ENCODE peak calls at places on chromosomes 13 and 19, in seven cellular contexts. F, V, A, J, S, G and R are unnamed samples. For H3K9me3 and H3K4me1, the result is how much of the 10 kb centered on the place peaks cover.

GRCh38 chr13:40910324-40911050 is 108.6 kb downstream of the ELF1 start:
- DNase-seq in J (peak), S (peak), V (no peak), F (no peak), G (peak), A (no peak), R (no peak)

GRCh38 chr13:110244096-110244830 is 62.7 kb downstream of the COL4A1 start:
- DNase-seq in G (peak), S (no peak), A (no peak), J (no peak), F (no peak), V (no peak), R (no peak)

GRCh38 chr13:100673376-100673830 is 1.2 kb downstream of the TMTC4 start:
- DNase-seq in F (peak), J (no peak), G (no peak), A (no peak), S (no peak), V (no peak), R (peak)

GRCh38 chr19:1665565-1666047 is 13.2 kb upstream of the TCF3 start:
- DNase-seq in S (no peak), A (no peak), G (no peak), V (no peak), J (no peak), F (no peak), R (no peak)

GRCh38 chr13:99280166-99280565 is 22.0 kb upstream of the GPR18 start:
- DNase-seq in J (no peak), F (peak), A (no peak), G (no peak), S (peak), V (no peak), R (no peak)

GRCh38 chr13:63048648-63049047 is 1633.0 kb upstream of the PCDH20 start:
- DNase-seq in S (no peak), G (peak), F (no peak), V (no peak), J (no peak), A (no peak), R (no peak)

GRCh38 chr19:11196406-11197287 is 698 bp downstream of the KANK2 start:
- DNase-seq in J (no peak), S (no peak), A (peak), F (peak), V (peak), G (peak), R (peak)

GRCh38 chr19:35274323-35274722 is 5.6 kb downstream of the USF2 start:
- DNase-seq in V (no peak), A (no peak), G (no peak), S (no peak), F (no peak), J (no peak), R (no peak)

GRCh38 chr13:42272776-42273175 is 824 bp downstream of the AKAP11 start:
- DNase-seq in J (no peak), S (no peak), A (no peak), F (no peak), G (no peak), V (no peak), R (no peak)

GRCh38 chr13:99415851-99416331 is 85.4 kb upstream of the TM9SF2 start:
- DNase-seq in G (no peak), V (no peak), J (no peak), F (no peak), A (no peak), S (no peak), R (no peak)

GRCh38 chr13:48500652-48501197 is 32.2 kb downstream of the RCBTB2 start:
- DNase-seq in A (no peak), S (peak), V (no peak), J (no peak), F (no peak), G (peak), R (no peak)

GRCh38 chr13:48501705-48502104 is 31.2 kb downstream of the RCBTB2 start:
- DNase-seq in S (peak), J (no peak), G (peak), A (no peak), F (no peak), V (no peak), R (no peak)

GRCh38 chr19:54469496-54469934 is 3.6 kb downstream of the CDC42EP5 start:
- DNase-seq in S (no peak), G (no peak), F (peak), A (no peak), V (peak), J (no peak), R (peak)

GRCh38 chr19:31562916-31563626 is 213.8 kb upstream of the TSHZ3 start:
- DNase-seq in J (no peak), V (no peak), A (no peak), F (no peak), S (no peak), G (no peak), R (no peak)

GRCh38 chr19:46081928-46082727 is 41.3 kb upstream of the IGFL4 start:
- DNase-seq in A (no peak), F (peak), V (no peak), J (peak), G (peak), S (peak), R (peak)

GRCh38 chr13:37929308-37929707 is 59.7 kb upstream of the TRPC4 start:
- DNase-seq in F (no peak), J (no peak), S (no peak), A (no peak), V (no peak), G (no peak), R (no peak)

GRCh38 chr13:46119883-46120614 is 15.2 kb upstream of the CPB2 start:
- DNase-seq in F (no peak), S (peak), A (peak), G (peak), V (peak), J (no peak), R (no peak)

GRCh38 chr13:99124695-99125334 is 75.8 kb upstream of the UBAC2 start:
- DNase-seq in J (peak), S (peak), V (no peak), A (no peak), F (no peak), G (peak), R (no peak)

GRCh38 chr19:51296331-51297093 is 14.9 kb upstream of the IGLON5 start:
- DNase-seq in A (no peak), G (no peak), J (no peak), F (no peak), S (no peak), V (no peak), R (no peak)

GRCh38 chr19:6076675-6077463 is 33.4 kb downstream of the RFX2 start:
- DNase-seq in A (peak), F (no peak), J (no peak), V (no peak), S (peak), G (peak), R (no peak)

GRCh38 chr13:23350009-23350408 is 83.5 kb downstream of the SACS start:
- DNase-seq in S (no peak), V (no peak), G (no peak), J (no peak), F (no peak), A (no peak), R (no peak)

DNA sequence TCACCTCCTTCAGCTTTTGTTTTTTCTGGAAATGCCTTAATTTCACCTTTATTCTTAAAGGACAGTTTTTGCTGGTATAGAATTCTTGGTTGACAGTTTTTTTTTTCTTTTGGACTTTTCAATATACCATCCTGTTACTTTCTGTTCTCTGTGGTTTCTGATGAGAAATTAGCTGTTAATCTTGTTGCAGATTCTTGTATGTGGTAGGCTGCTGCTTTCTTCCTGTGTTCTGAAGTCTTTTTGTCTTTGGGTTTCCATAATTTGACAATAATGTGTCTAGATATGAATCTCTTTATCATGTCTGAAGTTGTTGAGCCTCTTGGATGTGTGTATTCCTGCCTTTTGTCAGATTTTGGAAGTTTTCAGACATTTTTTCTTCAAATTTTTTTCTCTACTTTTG is 12.0 kb downstream of the ZNF283 start:
- DNase-seq in S (no peak), F (no peak), G (no peak), A (no peak), V (no peak), J (no peak), R (no peak)
- H3K9me3 ChIP-seq in S (under half), F (under half), G (half or more), A (half or more), V (under half), J (under half), R (half or more)

GRCh38 chr13:95494082-95494681 is 58.3 kb upstream of the CLDN10 start:
- DNase-seq in S (peak), F (peak), J (no peak), A (no peak), V (no peak), G (peak), R (no peak)
- TF ChIP-seq CTCF in S (peak), F (peak), J (peak), A (peak), V (peak), G (peak), R (peak)

GRCh38 chr13:44354322-44354721 is 19.3 kb upstream of the SERP2 start:
- DNase-seq in S (no peak), G (no peak), F (no peak), J (no peak), V (no peak), A (no peak), R (no peak)

GRCh38 chr13:44352202-44352601 is 21.4 kb upstream of the SERP2 start:
- DNase-seq in F (no peak), G (no peak), V (no peak), A (no peak), J (no peak), S (no peak), R (no peak)

GRCh38 chr13:44355643-44356042 is 18.0 kb upstream of the SERP2 start:
- DNase-seq in F (no peak), A (no peak), S (no peak), V (no peak), J (no peak), G (no peak), R (no peak)

GRCh38 chr13:44352671-44353070 is 21.0 kb upstream of the SERP2 start:
- DNase-seq in A (no peak), F (no peak), G (no peak), S (no peak), V (no peak), J (no peak), R (no peak)

DNA sequence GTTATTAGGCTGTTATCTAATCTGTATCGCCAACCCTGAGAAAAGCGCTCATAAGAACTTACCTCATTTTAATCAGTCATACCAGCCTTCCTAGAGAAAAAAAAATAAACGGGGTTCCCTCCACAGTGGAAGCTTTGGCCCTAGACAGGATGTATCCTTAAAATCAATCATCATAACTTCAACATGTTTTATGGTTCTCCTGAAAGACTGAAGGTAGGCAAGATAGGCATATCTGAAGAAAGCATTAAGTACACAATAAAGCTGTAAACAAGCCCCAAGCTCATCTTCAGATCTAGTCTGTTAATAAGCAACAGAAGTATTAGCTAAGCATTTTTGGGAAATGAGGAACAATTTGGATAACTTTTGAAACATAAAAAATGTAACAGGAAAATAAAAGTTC is 18.7 kb upstream of the SERP2 start:
- DNase-seq in G (no peak), S (no peak), A (no peak), V (no peak), J (no peak), F (no peak), R (no peak)
- H3K4me1 ChIP-seq in G (under half), S (under half), A (under half), V (under half), J (under half), F (under half), R (under half)

GRCh38 chr13:59261928-59262488 is 901.7 kb downstream of the DIAPH3 start:
- DNase-seq in S (no peak), A (no peak), F (no peak), J (no peak), G (peak), V (no peak), R (no peak)
- H3K9me3 ChIP-seq in S (under half), A (under half), F (under half), J (under half), G (under half), V (under half), R (under half)